ENCODE peak calls at places on chromosome 4, in nine cellular contexts. R is psoas muscle, S is astrocyte of the spinal cord, L is GM23338, B is heart right ventricle, A is A549, E is fibroblast of mammary gland, N is mucosa of descending colon, W is AG04450. C is an unnamed sample.

GRCh38 chr4:91916219-91916618 is 387.5 kb upstream of the GRID2 start:
- DNase-seq in A (no peak), B (no peak), E (no peak), N (no peak), R (no peak), W (no peak), S (no peak), L (no peak), C (no peak)

GRCh38 chr4:56787380-56787779 is 34.1 kb downstream of the SPINK2 start:
- DNase-seq in L (peak), B (peak), E (no peak), W (no peak), N (peak), S (no peak), A (no peak), R (no peak), C (no peak)

GRCh38 chr4:10706236-10706635 is 21.7 kb upstream of the CLNK start:
- DNase-seq in W (no peak), E (peak), N (no peak), B (no peak), S (peak), L (no peak), A (no peak), R (no peak), C (peak)

GRCh38 chr4:154507170-154507569 is 15.6 kb upstream of the DCHS2 start:
- DNase-seq in E (no peak), A (no peak), S (no peak), R (no peak), L (peak), B (no peak), W (no peak), N (no peak), C (no peak)

GRCh38 chr4:56818797-56819196 is 2.7 kb downstream of the SPINK2 start:
- DNase-seq in A (no peak), R (no peak), N (no peak), S (no peak), B (no peak), W (no peak), L (no peak), E (no peak), C (no peak)

GRCh38 chr4:147616849-147617172 is 386 bp upstream of the TMEM184C start:
- DNase-seq in S (no peak), L (no peak), E (no peak), R (no peak), A (no peak), N (no peak), B (no peak), W (no peak), C (no peak)

GRCh38 chr4:6474053-6474568 is 1.7 kb upstream of the PPP2R2C start:
- DNase-seq in S (no peak), A (peak), E (no peak), N (no peak), R (no peak), B (no peak), L (peak), W (no peak), C (no peak)

GRCh38 chr4:78922207-78922606 is 17.0 kb downstream of the PAQR3 start:
- DNase-seq in L (no peak), W (peak), A (no peak), B (no peak), E (peak), R (no peak), S (peak), N (no peak), C (peak)

GRCh38 chr4:102076622-102077021 is 268.7 kb downstream of the SLC39A8 start:
- DNase-seq in A (peak), W (no peak), S (no peak), R (no peak), N (no peak), B (no peak), L (no peak), E (no peak), C (peak)

GRCh38 chr4:8905773-8906667 is 34.4 kb upstream of the HMX1 start:
- DNase-seq in S (no peak), A (no peak), E (no peak), W (no peak), R (no peak), B (no peak), L (no peak), N (no peak), C (no peak)

GRCh38 chr4:138555584-138555983 is 313.4 kb upstream of the SLC7A11 start:
- DNase-seq in A (peak), E (peak), L (peak), B (no peak), W (no peak), N (no peak), S (no peak), R (no peak), C (no peak)

GRCh38 chr4:168151313-168151712 is 59.0 kb downstream of the ANXA10 start:
- DNase-seq in E (no peak), S (no peak), B (no peak), A (no peak), N (no peak), L (peak), W (no peak), R (no peak), C (no peak)

GRCh38 chr4:111806331-111806730 is 338.9 kb upstream of the FAM241A start:
- DNase-seq in L (peak), S (no peak), E (no peak), N (peak), R (no peak), A (peak), B (no peak), W (no peak), C (no peak)

GRCh38 chr4:947491-947971 is 15.3 kb downstream of the TMEM175 start:
- DNase-seq in E (no peak), B (no peak), R (no peak), S (no peak), L (no peak), N (no peak), A (no peak), W (no peak), C (no peak)

GRCh38 chr4:946103-946450 is 13.8 kb downstream of the TMEM175 start:
- DNase-seq in E (no peak), L (no peak), W (no peak), S (no peak), A (no peak), R (no peak), B (no peak), N (no peak), C (no peak)

GRCh38 chr4:948101-948935 is 16.1 kb downstream of the TMEM175 start:
- DNase-seq in A (no peak), B (no peak), R (no peak), E (no peak), W (no peak), N (no peak), L (no peak), S (no peak), C (no peak)

GRCh38 chr4:946517-947471 is 14.5 kb downstream of the TMEM175 start:
- DNase-seq in R (no peak), L (no peak), W (no peak), E (no peak), N (no peak), S (no peak), A (no peak), B (no peak), C (no peak)

DNA sequence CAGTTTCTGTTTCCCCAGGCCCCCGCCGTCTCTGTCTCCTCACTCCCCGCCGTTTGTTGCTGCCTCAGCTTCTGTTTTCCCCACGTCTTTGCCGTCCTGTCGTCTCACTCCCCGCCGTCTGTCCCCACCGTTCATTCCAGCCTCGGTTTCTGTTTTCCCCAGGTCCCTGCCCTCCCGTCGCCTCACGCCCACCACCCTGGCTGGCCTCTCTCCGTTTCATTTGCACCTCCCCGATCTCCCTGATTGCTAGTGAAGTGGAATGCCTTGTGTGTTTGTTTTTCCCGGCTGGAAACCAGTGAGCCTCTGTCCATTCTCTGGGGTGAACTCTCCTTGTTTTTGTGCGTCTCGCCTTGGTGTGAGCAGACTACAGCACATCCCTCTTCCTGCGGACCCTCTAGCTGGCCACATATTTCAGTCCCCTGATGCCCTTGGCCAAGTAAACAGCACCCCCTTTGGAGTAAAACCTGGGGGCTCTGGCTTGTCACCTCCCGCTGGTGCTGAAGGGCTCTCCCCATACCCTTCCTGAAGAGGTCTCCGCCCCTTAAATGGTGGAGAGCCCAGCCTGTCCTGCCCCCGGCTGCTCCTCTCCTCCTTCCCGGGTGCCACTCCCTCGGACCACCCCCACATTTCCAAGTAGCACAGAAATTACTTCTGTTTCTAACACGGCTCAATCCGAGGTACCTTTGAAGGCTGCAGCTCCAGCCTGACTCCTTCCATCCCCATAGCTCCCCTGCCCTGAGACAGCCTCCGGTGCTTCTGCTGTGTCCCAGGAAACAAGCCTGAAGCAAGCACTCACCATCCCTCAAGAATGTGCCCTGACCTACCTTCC is 13.2 kb downstream of the TMEM175 start:
- DNase-seq in S (no peak), E (no peak), L (no peak), B (no peak), N (no peak), A (no peak), W (no peak), R (no peak), C (no peak)
- H3K4me3 ChIP-seq in S (peak), E (no peak), L (no peak), B (no peak), N (no peak), A (no peak), W (peak), R (no peak), C (no peak)

DNA sequence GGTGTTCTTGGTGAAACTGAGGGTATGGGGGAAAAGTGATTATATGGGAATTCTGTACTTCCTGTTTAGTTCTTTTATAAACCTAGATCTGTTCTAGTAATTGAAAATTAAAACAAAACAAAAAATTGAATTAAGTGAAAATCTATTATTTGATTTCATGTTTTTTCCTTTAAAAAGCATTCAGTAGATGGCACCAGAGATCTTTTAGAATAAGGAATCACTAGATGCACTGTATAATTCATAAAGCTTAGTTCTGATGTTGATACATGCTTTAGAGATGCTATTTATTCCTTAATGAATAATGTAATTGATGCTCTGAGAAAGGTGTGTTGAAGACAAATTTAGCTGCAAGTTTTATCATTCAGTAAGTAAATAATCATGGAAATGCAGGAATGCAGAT is 87.3 kb downstream of the LCORL start:
- DNase-seq in A (no peak), S (no peak), R (no peak), N (no peak), B (no peak), E (peak), L (no peak), W (no peak), C (no peak)
- TF ChIP-seq CTCF in A (no peak), S (peak), R (no peak), N (no peak), B (no peak), E (peak), L (no peak), W (peak), C (no peak)

GRCh38 chr4:14441550-14441949 is 560.7 kb upstream of the CPEB2 start:
- DNase-seq in L (no peak), A (no peak), E (no peak), B (no peak), N (no peak), S (no peak), W (no peak), R (no peak), C (no peak)

GRCh38 chr4:14446311-14446710 is 556.0 kb upstream of the CPEB2 start:
- DNase-seq in L (no peak), A (no peak), S (peak), B (no peak), W (no peak), N (no peak), R (no peak), E (peak), C (peak)

GRCh38 chr4:14446904-14447303 is 555.4 kb upstream of the CPEB2 start:
- DNase-seq in A (no peak), S (peak), W (no peak), L (no peak), E (no peak), B (no peak), R (no peak), N (no peak), C (no peak)

GRCh38 chr4:14449308-14449707 is 553.0 kb upstream of the CPEB2 start:
- DNase-seq in S (no peak), E (no peak), L (no peak), R (no peak), N (no peak), A (no peak), B (no peak), W (no peak), C (no peak)

DNA sequence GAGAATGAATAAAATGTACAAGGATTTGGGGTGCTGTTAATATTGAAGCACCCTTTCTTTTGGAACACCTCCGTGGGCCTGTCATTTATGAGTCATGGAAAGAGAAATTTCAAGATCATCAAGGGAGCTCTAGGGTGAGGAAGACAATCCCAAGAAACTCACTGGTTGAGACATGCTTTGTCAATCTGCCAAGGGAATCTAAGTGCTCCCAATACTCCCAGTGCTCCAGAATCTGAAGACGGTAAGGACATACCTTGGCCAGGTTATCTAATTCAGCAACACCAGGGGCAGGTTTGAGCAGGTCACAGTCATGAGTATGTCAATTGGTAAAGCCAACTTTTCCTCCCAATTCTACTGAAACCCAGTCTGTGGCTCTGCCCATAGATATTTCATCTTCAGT is 556.4 kb upstream of the CPEB2 start:
- DNase-seq in L (no peak), W (no peak), N (no peak), B (no peak), A (no peak), R (no peak), S (peak), E (peak), C (no peak)
- H3K4me3 ChIP-seq in L (no peak), W (no peak), N (no peak), B (no peak), A (no peak), R (no peak), S (no peak), E (no peak), C (no peak)

GRCh38 chr4:108492816-108493595 is 127.4 kb upstream of the RPL34 start:
- DNase-seq in B (no peak), R (no peak), S (peak), E (peak), N (peak), L (peak), W (no peak), A (peak), C (no peak)

GRCh38 chr4:108498925-108499324 is 121.5 kb upstream of the RPL34 start:
- DNase-seq in S (no peak), E (no peak), N (no peak), A (no peak), L (no peak), B (no peak), W (no peak), R (no peak), C (no peak)

DNA sequence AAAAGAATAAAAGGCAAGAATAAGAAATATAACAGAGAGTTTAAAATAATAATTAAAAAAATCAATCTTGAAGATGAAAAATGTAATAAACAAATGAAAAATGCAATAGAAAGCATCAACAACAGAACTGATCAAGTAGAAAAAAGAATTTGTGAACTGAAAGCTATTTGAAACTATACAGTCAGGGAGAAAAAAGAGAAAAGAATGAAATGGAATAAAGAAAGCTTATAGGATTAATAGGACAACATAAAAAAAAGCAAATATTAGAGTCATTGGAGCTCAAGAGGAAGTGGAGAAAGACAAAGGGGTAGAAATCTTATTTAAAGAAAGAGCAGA is 126.8 kb upstream of the RPL34 start:
- DNase-seq in E (no peak), L (no peak), N (no peak), S (no peak), R (no peak), W (no peak), A (no peak), B (no peak), C (no peak)
- TF ChIP-seq CTCF in E (no peak), L (no peak), N (no peak), S (no peak), R (no peak), W (no peak), A (no peak), B (no peak), C (no peak)

GRCh38 chr4:33975996-33976395 is 2268.3 kb downstream of the ARAP2 start:
- DNase-seq in E (peak), W (no peak), B (no peak), S (no peak), N (no peak), A (no peak), L (no peak), R (no peak), C (peak)
- H3K4me3 ChIP-seq in E (no peak), W (no peak), B (no peak), S (no peak), N (no peak), A (no peak), L (no peak), R (no peak), C (no peak)

GRCh38 chr4:186201535-186202230 is 10.3 kb downstream of the CYP4V2 start:
- DNase-seq in E (peak), S (no peak), A (peak), L (peak), W (no peak), B (no peak), R (no peak), N (peak), C (peak)
- TF ChIP-seq CTCF in E (peak), S (peak), A (peak), L (peak), W (peak), B (peak), R (peak), N (peak), C (peak)

DNA sequence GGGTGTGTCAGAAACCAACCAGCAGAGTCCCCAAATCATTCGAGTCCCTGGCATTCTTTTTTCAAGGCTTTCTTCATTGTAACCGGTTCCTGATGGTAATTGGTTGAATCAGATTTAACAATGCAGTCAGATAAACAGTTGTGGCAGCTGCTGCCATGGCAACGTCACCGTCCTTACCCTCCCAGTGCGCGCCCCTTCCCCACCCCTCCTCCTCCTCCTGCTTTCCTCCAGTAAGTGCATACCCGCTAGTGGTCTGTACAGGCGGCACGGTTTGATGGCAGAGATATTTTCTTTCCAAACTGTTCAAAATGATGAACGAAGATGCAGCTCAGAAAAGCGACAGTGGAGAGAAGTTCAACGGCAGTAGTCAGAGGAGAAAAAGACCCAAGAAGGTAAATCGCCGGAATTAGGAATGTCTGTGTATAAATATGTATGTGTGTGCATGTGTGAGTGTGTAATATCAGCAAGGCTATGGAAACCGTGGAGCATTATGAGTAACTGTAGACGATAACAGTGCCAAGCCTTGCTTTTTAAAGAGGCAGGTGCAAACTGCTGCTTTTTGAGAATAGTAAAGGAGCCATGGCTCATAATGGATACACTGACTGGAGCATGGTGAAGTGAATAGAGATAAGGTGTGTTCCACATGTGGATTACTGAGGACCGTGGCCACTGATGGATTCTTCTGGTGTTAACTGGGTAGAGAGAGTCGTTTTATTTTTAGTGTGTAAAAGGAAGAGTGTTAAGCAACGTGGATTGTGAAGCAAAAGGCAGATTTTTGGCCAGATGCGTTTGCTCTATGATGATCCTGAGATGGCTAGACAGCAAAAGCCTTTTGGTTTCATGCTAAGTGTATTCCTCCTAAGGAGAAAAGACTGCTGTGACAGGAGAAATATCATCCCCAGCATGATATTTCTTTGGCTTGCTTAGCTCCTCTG is at the start of gene ANK2:
- DNase-seq in B (no peak), W (no peak), N (no peak), A (no peak), L (peak), E (peak), S (peak), R (no peak), C (no peak)
- H3K4me3 ChIP-seq in B (peak), W (no peak), N (no peak), A (no peak), L (peak), E (no peak), S (peak), R (peak), C (peak)